ENCODE peak calls at places on chromosomes 13 and 19, in five cellular contexts. O, Q, U, D and J are unnamed samples. For H3K36me3, the result is how much of the 10 kb centered on the place peaks cover.

GRCh38 chr13:47420012-47420411 is 523.2 kb upstream of the HTR2A start:
- DNase-seq in O (peak), Q (no peak), U (peak), D (peak), J (no peak)

GRCh38 chr13:101144808-101145419 is 271.4 kb downstream of the NALCN start:
- DNase-seq in O (peak), Q (no peak), U (peak), D (peak), J (peak)

GRCh38 chr13:46106839-46107371 is 2.1 kb upstream of the CPB2 start:
- DNase-seq in O (peak), Q (no peak), U (no peak), D (no peak), J (no peak)

GRCh38 chr13:108679989-108680388 is 50.6 kb downstream of the MYO16 start:
- DNase-seq in O (no peak), Q (no peak), U (no peak), D (no peak), J (no peak)

GRCh38 chr13:77811981-77812380 is 106.7 kb downstream of the EDNRB start:
- DNase-seq in O (no peak), Q (no peak), U (no peak), D (no peak), J (no peak)

GRCh38 chr19:44525721-44526430 is 3.6 kb downstream of the CEACAM20 start:
- DNase-seq in O (no peak), Q (no peak), U (no peak), D (no peak), J (no peak)

GRCh38 chr13:100694722-100695644 is 20.4 kb upstream of the TMTC4 start:
- DNase-seq in O (peak), Q (peak), U (peak), D (peak), J (peak)

GRCh38 chr19:38617764-38618589 is at the start of gene MAP4K1:
- DNase-seq in O (no peak), Q (no peak), U (no peak), D (no peak), J (no peak)

GRCh38 chr13:76014618-76015315 is 378.6 kb downstream of the LMO7 start:
- DNase-seq in O (no peak), Q (no peak), U (peak), D (peak), J (no peak)

GRCh38 chr19:31639306-31639705 is 290.1 kb upstream of the TSHZ3 start:
- DNase-seq in O (no peak), Q (no peak), U (peak), D (peak), J (no peak)

GRCh38 chr19:7229735-7230134 is 64.5 kb downstream of the INSR start:
- DNase-seq in O (no peak), Q (no peak), U (no peak), D (no peak), J (no peak)

GRCh38 chr19:45972081-45972943 is 1.4 kb downstream of the NOVA2 start:
- DNase-seq in O (no peak), Q (peak), U (no peak), D (no peak), J (no peak)

GRCh38 chr13:80161219-80161618 is 179.7 kb downstream of the SPRY2 start:
- DNase-seq in O (no peak), Q (no peak), U (no peak), D (no peak), J (no peak)

GRCh38 chr19:16369664-16370576 is 45.3 kb downstream of the KLF2 start:
- DNase-seq in O (no peak), Q (no peak), U (no peak), D (no peak), J (no peak)

GRCh38 chr19:19224852-19225494 is 13.2 kb downstream of the NCAN start:
- DNase-seq in O (peak), Q (peak), U (peak), D (peak), J (peak)

GRCh38 chr19:15453906-15454305 is 4.2 kb upstream of the WIZ start:
- DNase-seq in O (no peak), Q (no peak), U (no peak), D (no peak), J (no peak)

GRCh38 chr13:81929988-81930387 is 1589.1 kb upstream of the SPRY2 start:
- DNase-seq in O (peak), Q (no peak), U (no peak), D (peak), J (peak)

GRCh38 chr13:56351041-56351440 is 789.7 kb upstream of the PRR20A start:
- DNase-seq in O (peak), Q (no peak), U (no peak), D (no peak), J (no peak)

GRCh38 chr13:35512271-35512920 is 35.9 kb upstream of the MAB21L1 start:
- DNase-seq in O (peak), Q (no peak), U (peak), D (peak), J (no peak)

GRCh38 chr19:1264801-1265610 is 4.1 kb upstream of the CIRBP start:
- DNase-seq in O (peak), Q (peak), U (peak), D (peak), J (no peak)

GRCh38 chr19:19075126-19075525 is 11.3 kb downstream of the SLC25A42 start:
- DNase-seq in O (no peak), Q (no peak), U (no peak), D (no peak), J (no peak)

GRCh38 chr19:18274776-18275356 is 614 bp upstream of the IQCN start:
- DNase-seq in O (peak), Q (no peak), U (peak), D (peak), J (no peak)

GRCh38 chr19:1654178-1654792 is 1.9 kb upstream of the TCF3 start:
- DNase-seq in O (no peak), Q (no peak), U (no peak), D (no peak), J (no peak)

GRCh38 chr19:44548736-44549135 is 19.3 kb upstream of the CEACAM20 start:
- DNase-seq in O (no peak), Q (no peak), U (peak), D (peak), J (no peak)

GRCh38 chr13:34878354-34878753 is 63.7 kb upstream of the NBEA start:
- DNase-seq in O (no peak), Q (no peak), U (no peak), D (no peak), J (no peak)

GRCh38 chr13:110433014-110433413 is 125.9 kb downstream of the COL4A2 start:
- DNase-seq in O (no peak), Q (no peak), U (no peak), D (no peak), J (no peak)

GRCh38 chr19:51294211-51294976 is 17.1 kb upstream of the IGLON5 start:
- DNase-seq in O (peak), Q (peak), U (no peak), D (no peak), J (no peak)

GRCh38 chr19:51295382-51296126 is 15.9 kb upstream of the IGLON5 start:
- DNase-seq in O (peak), Q (peak), U (no peak), D (no peak), J (no peak)

GRCh38 chr19:51296331-51297093 is 14.9 kb upstream of the IGLON5 start:
- DNase-seq in O (peak), Q (peak), U (no peak), D (no peak), J (no peak)

GRCh38 chr19:51293571-51294210 is 17.8 kb upstream of the IGLON5 start:
- DNase-seq in O (peak), Q (peak), U (no peak), D (no peak), J (no peak)

GRCh38 chr19:51294977-51295375 is 16.5 kb upstream of the IGLON5 start:
- DNase-seq in O (no peak), Q (no peak), U (no peak), D (no peak), J (no peak)
- H3K9ac ChIP-seq in O (peak), Q (no peak), U (no peak), D (no peak), J (peak)

GRCh38 chr19:55516878-55517620 is 19.9 kb downstream of the SBK2 start:
- DNase-seq in O (peak), Q (peak), U (peak), D (peak), J (peak)
- H2BK15ac ChIP-seq in O (no peak), Q (peak), U (no peak), D (no peak), J (peak)

GRCh38 chr19:56105090-56105701 is 15.9 kb downstream of the ZNF787 start:
- DNase-seq in O (peak), Q (peak), U (peak), D (peak), J (peak)
- H3K36me3 ChIP-seq in O (under half), Q (under half), U (under half), D (under half), J (half or more)

GRCh38 chr19:49807888-49808675 is 5.0 kb downstream of the FUZ start:
- DNase-seq in O (no peak), Q (no peak), U (no peak), D (no peak), J (no peak)
- H3K9ac ChIP-seq in O (peak), Q (peak), U (no peak), D (peak), J (peak)

DNA sequence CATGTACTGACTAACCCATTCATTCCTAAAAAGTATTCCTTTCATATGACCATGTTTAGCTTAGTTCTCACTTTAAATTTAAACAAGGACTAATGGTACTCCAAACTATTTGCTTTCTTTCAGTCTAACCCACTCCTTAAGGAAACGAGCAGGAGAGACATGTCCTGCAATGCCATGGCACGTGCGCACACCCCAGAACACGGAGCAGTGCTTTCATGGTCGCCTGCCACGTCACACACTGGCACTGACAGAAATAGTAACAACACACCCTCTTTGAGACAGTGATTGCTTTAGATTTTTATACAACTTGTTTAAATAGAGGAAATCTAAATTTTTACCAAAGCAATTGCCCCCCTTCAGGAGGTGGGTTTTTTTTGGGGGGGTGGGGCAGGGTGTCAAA is 247.3 kb downstream of the DCT start:
- DNase-seq in O (no peak), Q (no peak), U (no peak), D (no peak), J (no peak)
- H2BK15ac ChIP-seq in O (no peak), Q (no peak), U (no peak), D (no peak), J (no peak)

GRCh38 chr19:12077375-12077774 is 12.8 kb downstream of the ZNF844 start:
- DNase-seq in O (no peak), Q (no peak), U (no peak), D (no peak), J (no peak)

GRCh38 chr19:12075538-12076139 is 11.1 kb downstream of the ZNF844 start:
- DNase-seq in O (no peak), Q (no peak), U (no peak), D (no peak), J (no peak)
- H3K36me3 ChIP-seq in O (under half), Q (half or more), U (under half), D (half or more), J (half or more)